ENCODE peak calls at places on chromosome 15, in six cellular contexts. W is GM20000; O is IMR-90; F is fibroblast of lung; S is CD8-positive, alpha-beta memory T cell; C is Calu3. D is an unnamed sample.

GRCh38 chr15:52834379-52834778 is 44.2 kb upstream of the ONECUT1 start:
- DNase-seq in W (no peak), O (no peak), F (no peak), S (no peak), C (no peak), D (no peak)

GRCh38 chr15:52440414-52440813 is 88.3 kb downstream of the MYO5A start:
- DNase-seq in W (no peak), O (peak; percentile 42), F (peak; percentile 60), S (no peak), C (no peak), D (no peak)

GRCh38 chr15:33656090-33656670 is 312.1 kb upstream of the CHRM5 start:
- DNase-seq in W (no peak), O (no peak), F (no peak), S (no peak), C (no peak), D (no peak)

GRCh38 chr15:58574612-58575011 is 142.8 kb downstream of the LIPC start:
- DNase-seq in W (no peak), O (no peak), F (no peak), S (no peak), C (no peak), D (no peak)

GRCh38 chr15:94230886-94231727 is at the start of gene MCTP2:
- DNase-seq in W (peak; percentile 74), O (peak; percentile 70), F (peak; percentile 53), S (peak; percentile 83), C (peak; percentile 95), D (peak; percentile 62)

GRCh38 chr15:74873756-74874424 is 725 bp upstream of the SCAMP2 start:
- DNase-seq in W (no peak), O (no peak), F (no peak), S (no peak), C (peak; percentile 35), D (peak; percentile 39)

GRCh38 chr15:100762289-100762688 is 117.3 kb upstream of the ALDH1A3 start:
- DNase-seq in W (no peak), O (no peak), F (no peak), S (no peak), C (no peak), D (no peak)

GRCh38 chr15:74226761-74227540 is 9.2 kb upstream of the CCDC33 start:
- DNase-seq in W (no peak), O (no peak), F (no peak), S (no peak), C (no peak), D (no peak)

GRCh38 chr15:75573001-75573400 is 6.1 kb downstream of the PTPN9 start:
- DNase-seq in W (no peak), O (peak; percentile 49), F (peak; percentile 59), S (no peak), C (no peak), D (no peak)

GRCh38 chr15:78282324-78282723 is 17.1 kb downstream of the SKIC8 start:
- DNase-seq in W (no peak), O (peak; percentile 80), F (peak; percentile 34), S (no peak), C (no peak), D (peak; percentile 83)

GRCh38 chr15:85539491-85539890 is 159.1 kb downstream of the AKAP13 start:
- DNase-seq in W (no peak), O (no peak), F (no peak), S (no peak), C (no peak), D (no peak)

GRCh38 chr15:88906130-88906529 is 7.0 kb downstream of the MFGE8 start:
- DNase-seq in W (no peak), O (no peak), F (no peak), S (no peak), C (no peak), D (no peak)

GRCh38 chr15:35078221-35078915 is 6.7 kb downstream of the NANOGP8 start:
- DNase-seq in W (peak; percentile 81), O (peak; percentile 72), F (peak; percentile 51), S (no peak), C (peak; percentile 6), D (peak; percentile 74)

GRCh38 chr15:31867536-31868442 is 162.5 kb upstream of the CHRNA7 start:
- DNase-seq in W (peak; percentile 68), O (peak; percentile 38), F (peak; percentile 27), S (peak; percentile 39), C (peak; percentile 48), D (peak; percentile 63)

GRCh38 chr15:35657679-35658201 is 111.8 kb upstream of the DPH6 start:
- DNase-seq in W (no peak), O (peak; percentile 43), F (peak; percentile 89), S (no peak), C (no peak), D (peak; percentile 30)

GRCh38 chr15:78264304-78265136 is at the start of gene DNAJA4:
- DNase-seq in W (peak; percentile 85), O (no peak), F (peak; percentile 46), S (peak; percentile 45), C (peak; percentile 68), D (no peak)

GRCh38 chr15:101135532-101136166 is 116.2 kb downstream of the CHSY1 start:
- DNase-seq in W (peak; percentile 69), O (no peak), F (no peak), S (no peak), C (no peak), D (no peak)

GRCh38 chr15:76376029-76376428 is 39.5 kb downstream of the ISL2 start:
- DNase-seq in W (no peak), O (no peak), F (no peak), S (no peak), C (no peak), D (no peak)

GRCh38 chr15:41501191-41501917 is 7.7 kb downstream of the ITPKA start:
- DNase-seq in W (peak; percentile 71), O (peak; percentile 44), F (peak; percentile 37), S (no peak), C (no peak), D (peak; percentile 65)

GRCh38 chr15:49215768-49216739 is 46.0 kb downstream of the GALK2 start:
- DNase-seq in W (peak; percentile 32), O (no peak), F (peak; percentile 26), S (no peak), C (peak; percentile 68), D (no peak)

GRCh38 chr15:60539881-60540613 is 61.1 kb upstream of the ICE2 start:
- DNase-seq in W (no peak), O (no peak), F (no peak), S (no peak), C (no peak), D (no peak)